ENCODE peak calls at places on chromosomes 16 and 17, in nine cellular contexts. R is stomach; L is heart right ventricle; H is CD4-positive, alpha-beta T cell; B is IMR-90; Y is SJSA1; F is esophagus squamous epithelium; W is H9; K is ovary. A is an unnamed sample. For H3K27me3 and H3K9me3, the result is how much of the 10 kb centered on the place peaks cover.

GRCh38 chr17:56269998-56270397 is 116.7 kb downstream of the ANKFN1 start:
- DNase-seq in R (no peak), L (no peak), H (no peak), B (no peak), Y (no peak), F (no peak), W (no peak), K (no peak), A (no peak)

GRCh38 chr17:79036609-79037008 is 12.6 kb downstream of the C1QTNF1 start:
- DNase-seq in R (no peak), L (no peak), H (no peak), B (peak), Y (peak), F (no peak), W (no peak), K (no peak), A (no peak)

GRCh38 chr17:11278186-11278983 is 37.4 kb downstream of the SHISA6 start:
- DNase-seq in R (peak), L (no peak), H (no peak), B (no peak), Y (no peak), F (no peak), W (peak), K (no peak), A (no peak)

GRCh38 chr17:27288183-27288582 is 5.7 kb upstream of the WSB1 start:
- DNase-seq in R (no peak), L (no peak), H (no peak), B (no peak), Y (no peak), F (no peak), W (no peak), K (no peak), A (no peak)

GRCh38 chr17:55294042-55294751 is 29.4 kb downstream of the HLF start:
- DNase-seq in R (no peak), L (no peak), H (no peak), B (no peak), Y (no peak), F (no peak), W (no peak), K (no peak), A (no peak)

GRCh38 chr16:24670623-24671454 is 58.6 kb upstream of the TNRC6A start:
- DNase-seq in R (no peak), L (peak), H (no peak), B (peak), Y (peak), F (no peak), W (peak), K (peak), A (no peak)

GRCh38 chr16:29182501-29182900 is 197.6 kb downstream of the LAT start:
- DNase-seq in R (no peak), L (peak), H (no peak), B (no peak), Y (no peak), F (no peak), W (no peak), K (peak), A (no peak)

GRCh38 chr17:65078441-65079160 is 22.1 kb upstream of the GNA13 start:
- DNase-seq in R (peak), L (no peak), H (no peak), B (peak), Y (peak), F (no peak), W (no peak), K (no peak), A (no peak)

GRCh38 chr17:31558748-31559646 is 167.5 kb downstream of the RAB11FIP4 start:
- DNase-seq in R (peak), L (peak), H (peak), B (peak), Y (peak), F (no peak), W (peak), K (peak), A (peak)

GRCh38 chr16:27301236-27301861 is 12.4 kb upstream of the IL4R start:
- DNase-seq in R (no peak), L (no peak), H (no peak), B (no peak), Y (no peak), F (no peak), W (no peak), K (no peak), A (no peak)

GRCh38 chr16:70709457-70709856 is 23.6 kb upstream of the MTSS2 start:
- DNase-seq in R (no peak), L (no peak), H (no peak), B (no peak), Y (no peak), F (no peak), W (no peak), K (no peak), A (no peak)

GRCh38 chr17:43694081-43694870 is 32.6 kb upstream of the MEOX1 start:
- DNase-seq in R (peak), L (peak), H (peak), B (peak), Y (peak), F (peak), W (peak), K (peak), A (peak)

DNA sequence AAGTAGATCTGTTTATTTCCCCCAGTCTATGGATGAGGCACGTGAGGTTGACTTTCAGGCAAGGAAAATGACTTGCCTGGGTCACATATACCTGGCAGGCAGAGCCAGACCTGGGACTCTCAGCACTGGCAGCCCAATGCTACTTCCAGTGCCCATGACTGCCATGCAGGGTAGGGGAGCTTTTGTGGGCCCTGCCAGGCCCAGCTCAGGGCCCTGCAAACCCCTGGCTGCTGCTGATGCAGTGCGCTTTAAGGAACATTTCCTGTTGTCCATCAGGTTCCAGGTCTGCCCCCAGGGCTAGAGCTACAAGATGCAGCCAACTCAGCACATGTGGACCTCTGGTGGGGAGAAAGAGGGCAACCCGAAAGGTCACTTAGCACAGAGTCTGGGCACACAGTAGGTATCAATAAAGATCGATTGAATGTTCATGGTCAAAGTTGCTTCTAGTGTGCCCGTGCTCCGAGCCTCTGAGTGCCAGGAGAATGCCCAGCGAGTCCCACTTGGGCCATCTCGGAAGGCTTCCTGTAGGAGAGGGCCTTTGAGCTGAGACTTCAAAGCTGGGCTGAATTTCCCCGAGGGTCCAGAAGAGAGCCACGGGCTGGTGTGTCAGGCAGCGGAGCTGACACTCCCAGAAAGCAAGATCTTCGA is 513 bp upstream of the TBX21 start:
- DNase-seq in R (no peak), L (no peak), H (no peak), B (no peak), Y (no peak), F (no peak), W (peak), K (no peak), A (no peak)
- H3K27me3 ChIP-seq in R (under half), L (under half), H (under half), B (half or more), Y (half or more), F (under half), W (under half), K (under half), A (under half)

GRCh38 chr17:74141612-74142011 is 61.9 kb upstream of the RPL38 start:
- DNase-seq in R (no peak), L (no peak), H (no peak), B (no peak), Y (no peak), F (no peak), W (no peak), K (no peak), A (no peak)
- H3K9me3 ChIP-seq in R (under half), L (under half), H (under half), B (under half), Y (under half), F (under half), W (under half), K (under half), A (under half)

GRCh38 chr17:48790607-48791127 is 26.4 kb downstream of the TTLL6 start:
- DNase-seq in R (no peak), L (no peak), H (no peak), B (no peak), Y (no peak), F (no peak), W (no peak), K (no peak), A (no peak)
- H3K27me3 ChIP-seq in R (under half), L (under half), H (under half), B (under half), Y (under half), F (under half), W (under half), K (under half), A (under half)

DNA sequence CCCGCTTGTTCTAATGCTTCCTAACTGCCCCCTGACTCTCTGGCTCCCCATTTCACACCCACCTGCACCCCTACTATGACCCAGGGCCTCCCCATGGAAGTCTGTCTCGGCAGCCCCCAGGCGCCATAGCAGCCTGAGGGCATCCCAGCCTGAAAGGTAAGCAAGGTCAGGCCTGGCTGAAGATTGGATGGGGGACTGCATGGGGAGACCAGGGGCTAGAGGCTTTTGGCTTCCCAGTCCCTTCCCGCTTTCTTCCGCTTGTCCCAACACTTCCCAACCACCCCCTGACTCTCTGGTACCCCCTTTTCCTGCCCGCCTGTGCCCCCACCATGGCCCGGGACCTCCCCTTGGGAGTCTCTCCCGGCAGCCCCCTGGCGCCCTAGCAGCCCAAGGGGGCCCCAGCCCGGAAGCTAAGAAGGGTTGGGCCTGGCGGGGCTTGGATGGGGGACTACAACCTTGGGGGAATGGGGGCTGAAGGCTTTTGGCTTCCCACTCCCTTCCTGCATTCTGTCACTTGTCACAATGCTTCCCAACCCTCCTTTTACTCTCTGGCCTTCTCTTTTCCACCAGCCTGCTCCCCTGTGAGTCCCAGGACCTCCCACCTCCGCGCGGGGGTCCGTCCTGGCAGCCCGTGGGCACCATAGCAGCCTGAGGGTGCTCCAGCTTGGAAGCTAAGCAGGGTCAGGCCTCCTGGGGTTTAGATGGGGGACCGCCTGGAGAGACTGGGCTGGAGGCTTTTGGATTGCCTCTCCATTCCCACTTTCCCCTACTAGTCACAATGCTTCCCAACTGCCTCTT is 2288.4 kb downstream of the TP53TG3F start:
- DNase-seq in R (no peak), L (no peak), H (no peak), B (no peak), Y (no peak), F (no peak), W (no peak), K (no peak), A (no peak)
- H3K9me3 ChIP-seq in R (under half), L (under half), H (half or more), B (under half), Y (under half), F (under half), W (half or more), K (under half), A (under half)

DNA sequence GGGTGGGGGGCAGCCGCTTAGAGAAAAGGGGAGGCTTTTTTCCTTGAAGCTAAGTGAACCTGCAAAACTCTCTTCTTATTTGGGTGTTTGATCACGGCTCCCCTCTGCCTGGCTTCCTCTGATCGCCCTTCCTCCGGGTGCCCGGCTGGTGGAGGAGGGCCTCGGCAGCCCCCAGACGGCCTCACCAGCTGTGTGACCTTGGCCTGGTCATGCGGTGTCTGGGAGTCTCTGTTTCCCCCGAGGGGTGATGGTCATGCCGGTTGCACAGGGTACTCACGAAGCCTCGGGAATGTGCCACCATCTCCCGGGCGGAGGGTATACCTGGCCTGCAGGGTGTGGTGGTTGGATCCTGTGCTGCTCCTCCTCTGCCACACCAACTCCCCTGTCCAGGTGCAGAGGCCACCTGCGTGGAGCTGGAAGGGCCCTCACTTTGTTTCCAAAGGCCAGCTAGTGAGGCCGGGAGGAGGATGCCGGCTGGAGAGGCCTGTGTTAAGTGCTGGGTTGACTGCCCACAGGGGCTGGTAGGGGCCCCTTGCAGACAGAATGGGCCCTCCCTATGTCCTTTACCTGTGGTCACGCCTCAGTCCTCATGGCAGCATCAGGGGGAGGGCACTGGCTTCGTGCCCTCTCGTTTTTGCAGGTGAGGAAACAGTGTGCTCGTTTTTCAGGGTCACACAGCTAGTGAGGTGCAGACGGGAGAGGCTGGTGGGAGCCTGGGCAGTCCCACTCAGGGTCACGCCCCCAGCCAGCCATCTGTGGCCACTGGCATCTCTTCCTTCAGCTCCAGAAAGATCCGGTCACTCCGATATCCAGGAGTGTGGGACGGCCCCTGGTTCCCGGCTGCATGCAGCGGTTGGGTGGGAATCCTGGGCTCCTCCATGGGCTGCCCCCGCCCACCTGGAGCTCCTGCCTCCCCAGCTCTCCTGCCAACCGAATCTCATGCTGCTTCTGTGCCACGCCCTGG is 148.5 kb upstream of the GSE1 start:
- DNase-seq in R (no peak), L (no peak), H (no peak), B (no peak), Y (no peak), F (no peak), W (no peak), K (no peak), A (no peak)
- H3K27me3 ChIP-seq in R (under half), L (under half), H (under half), B (under half), Y (under half), F (under half), W (under half), K (under half), A (under half)

DNA sequence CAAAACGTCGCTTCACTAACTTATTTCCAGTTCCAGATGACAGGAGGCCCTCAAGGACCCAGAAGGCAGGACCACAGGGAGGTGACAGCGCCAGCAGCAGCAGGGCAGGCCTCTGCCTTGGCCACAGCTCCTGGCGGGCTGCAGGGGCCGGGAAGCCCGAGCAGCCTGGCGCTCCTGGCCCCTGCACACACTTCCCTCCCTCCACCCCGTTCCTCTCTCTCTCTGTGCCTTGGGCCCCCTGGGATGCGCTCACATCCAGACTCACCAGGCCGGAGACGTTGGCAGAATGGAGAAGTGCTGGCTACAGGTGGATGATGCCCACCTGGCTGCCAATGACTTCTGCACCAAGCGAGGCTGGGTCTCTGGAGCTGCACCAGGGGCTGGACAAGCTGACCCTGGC is 12.7 kb downstream of the ZNF594 start:
- DNase-seq in R (no peak), L (no peak), H (no peak), B (no peak), Y (no peak), F (no peak), W (no peak), K (no peak), A (no peak)
- H3K9me3 ChIP-seq in R (half or more), L (half or more), H (half or more), B (half or more), Y (under half), F (half or more), W (half or more), K (under half), A (half or more)